ENCODE peak calls at places on chromosomes 4 and X, in seven cellular contexts. J, Q, Y, H, C, A and T are unnamed samples.

GRCh38 chr4:105637409-105638258 is 70.9 kb downstream of the INTS12 start:
- DNase-seq in J (peak; percentile 93), Q (peak; percentile 53), Y (peak; percentile 22), H (peak; percentile 80), C (peak; percentile 81), A (peak; percentile 53), T (peak; percentile 26)

GRCh38 chr4:32697281-32697814 is 1977.2 kb downstream of the PCDH7 start:
- DNase-seq in J (no peak), Q (no peak), Y (no peak), H (no peak), C (no peak), A (no peak), T (no peak)

GRCh38 chrX:134936542-134936941 is 54.2 kb upstream of the SMIM10 start:
- DNase-seq in J (no peak), Q (no peak), Y (no peak), H (no peak), C (no peak), A (no peak), T (no peak)

GRCh38 chr4:145352438-145353145 is 129.1 kb upstream of the SMAD1 start:
- DNase-seq in J (no peak), Q (peak; percentile 53), Y (no peak), H (no peak), C (no peak), A (no peak), T (no peak)

GRCh38 chrX:66030505-66031317 is 9.2 kb downstream of the VSIG4 start:
- DNase-seq in J (no peak), Q (no peak), Y (no peak), H (no peak), C (no peak), A (no peak), T (no peak)

GRCh38 chr4:154354883-154355282 is 136.7 kb downstream of the DCHS2 start:
- DNase-seq in J (no peak), Q (no peak), Y (no peak), H (no peak), C (no peak), A (no peak), T (no peak)

GRCh38 chrX:2401201-2401589 is 99.6 kb downstream of the DHRSX start:
- DNase-seq in J (no peak), Q (no peak), Y (no peak), H (no peak), C (no peak), A (no peak), T (no peak)

GRCh38 chr4:88341227-88342192 is 37.1 kb upstream of the HERC6 start:
- DNase-seq in J (peak; percentile 21), Q (no peak), Y (peak; percentile 48), H (no peak), C (no peak), A (no peak), T (no peak)

GRCh38 chrX:78213331-78213730 is 73.9 kb upstream of the TAF9B start:
- DNase-seq in J (no peak), Q (no peak), Y (no peak), H (no peak), C (no peak), A (no peak), T (no peak)

GRCh38 chr4:155391932-155392331 is 15.2 kb upstream of the MAP9 start:
- DNase-seq in J (no peak), Q (no peak), Y (no peak), H (no peak), C (no peak), A (no peak), T (no peak)

GRCh38 chr4:2142630-2143427 is 83.7 kb downstream of the NAT8L start:
- DNase-seq in J (no peak), Q (no peak), Y (no peak), H (no peak), C (no peak), A (no peak), T (no peak)

GRCh38 chr4:40594261-40595178 is 35.1 kb downstream of the RBM47 start:
- DNase-seq in J (no peak), Q (no peak), Y (no peak), H (no peak), C (no peak), A (no peak), T (no peak)

GRCh38 chr4:189302719-189303118 is 638.0 kb upstream of the FRG1 start:
- DNase-seq in J (no peak), Q (no peak), Y (no peak), H (no peak), C (no peak), A (no peak), T (no peak)

GRCh38 chr4:105154576-105154975 is 7.9 kb downstream of the TET2 start:
- DNase-seq in J (no peak), Q (no peak), Y (no peak), H (no peak), C (no peak), A (no peak), T (no peak)

GRCh38 chr4:55157559-55158277 is 32.3 kb upstream of the KDR start:
- DNase-seq in J (no peak), Q (no peak), Y (no peak), H (no peak), C (no peak), A (no peak), T (no peak)

GRCh38 chr4:155497306-155497705 is 120.5 kb upstream of the MAP9 start:
- DNase-seq in J (no peak), Q (no peak), Y (no peak), H (no peak), C (no peak), A (no peak), T (no peak)

GRCh38 chr4:128810871-128811570 is 1.5 kb downstream of the JADE1 start:
- DNase-seq in J (peak; percentile 85), Q (peak; percentile 94), Y (peak; percentile 75), H (peak; percentile 91), C (peak; percentile 66), A (peak; percentile 72), T (peak; percentile 32)

GRCh38 chrX:110341189-110342035 is 17.2 kb upstream of the RTL9 start:
- DNase-seq in J (no peak), Q (no peak), Y (no peak), H (no peak), C (no peak), A (no peak), T (no peak)

GRCh38 chr4:10496200-10496599 is 39.0 kb upstream of the ZNF518B start:
- DNase-seq in J (no peak), Q (no peak), Y (no peak), H (no peak), C (no peak), A (no peak), T (no peak)

GRCh38 chr4:708631-708933 is 3.0 kb downstream of the PCGF3 start:
- DNase-seq in J (no peak), Q (no peak), Y (no peak), H (no peak), C (no peak), A (no peak), T (no peak)
- H3K4me3 ChIP-seq in J (peak overlapping the region; percentile 84), Q (no peak overlapping the region), Y (no peak overlapping the region), H (no peak overlapping the region), C (no peak overlapping the region), A (peak overlapping the region; percentile 39), T (no peak overlapping the region)

DNA sequence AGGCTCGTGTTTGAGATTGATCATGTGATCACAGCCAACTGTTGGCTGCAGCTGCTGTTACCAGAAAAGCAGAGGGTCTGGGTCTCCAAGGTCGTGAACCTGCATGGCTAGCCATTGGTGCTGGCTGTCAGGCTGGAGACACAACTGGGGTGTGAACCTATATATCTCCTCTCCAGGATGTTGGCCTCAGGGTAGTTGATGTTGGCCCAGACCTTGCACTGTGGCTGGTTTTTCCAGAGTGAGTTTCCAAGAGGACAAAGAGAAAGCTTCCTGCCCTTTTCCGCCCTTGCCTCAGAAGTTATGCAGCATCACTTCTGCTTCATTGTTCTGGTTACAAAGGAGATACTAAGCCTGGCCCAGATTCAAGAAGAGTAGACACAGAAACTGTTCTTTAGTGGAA is 607.8 kb upstream of the HS3ST1 start:
- DNase-seq in J (no peak), Q (no peak), Y (no peak), H (no peak), C (no peak), A (no peak), T (no peak)
- H3K4me3 ChIP-seq in J (no peak overlapping the region), Q (no peak overlapping the region), Y (no peak overlapping the region), H (no peak overlapping the region), C (no peak overlapping the region), A (no peak overlapping the region), T (no peak overlapping the region)

DNA sequence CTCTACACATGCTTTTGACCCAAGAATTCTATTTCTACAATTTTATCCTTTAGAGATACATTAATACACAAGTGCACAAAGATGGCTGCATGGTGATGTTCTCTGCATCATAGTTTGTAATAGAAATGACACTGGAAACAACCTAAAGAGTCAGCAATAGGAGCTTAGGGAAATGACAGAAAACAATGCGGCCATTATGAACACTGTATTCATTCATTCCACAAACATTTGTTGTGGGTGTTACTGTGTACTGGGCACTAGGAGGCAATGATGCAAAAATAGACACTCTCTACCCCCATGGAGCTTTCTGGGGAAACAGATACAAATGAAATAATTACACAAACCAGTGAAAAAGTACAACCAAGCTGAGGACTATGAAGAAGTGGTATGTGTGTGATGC is 32.0 kb downstream of the IDS start:
- DNase-seq in J (no peak), Q (no peak), Y (no peak), H (no peak), C (no peak), A (no peak), T (no peak)
- H3K4me3 ChIP-seq in J (no peak overlapping the region), Q (no peak overlapping the region), Y (no peak overlapping the region), H (no peak overlapping the region), C (no peak overlapping the region), A (no peak overlapping the region), T (no peak overlapping the region)

GRCh38 chr4:7023486-7023885 is 19.7 kb upstream of the TADA2B start:
- DNase-seq in J (no peak), Q (no peak), Y (no peak), H (no peak), C (no peak), A (no peak), T (no peak)

GRCh38 chr4:7021355-7021754 is 21.8 kb upstream of the TADA2B start:
- DNase-seq in J (no peak), Q (no peak), Y (no peak), H (no peak), C (no peak), A (no peak), T (no peak)

GRCh38 chr4:7020290-7020689 is 22.9 kb upstream of the TADA2B start:
- DNase-seq in J (no peak), Q (no peak), Y (no peak), H (no peak), C (no peak), A (no peak), T (no peak)

GRCh38 chr4:7020856-7021255 is 22.3 kb upstream of the TADA2B start:
- DNase-seq in J (no peak), Q (no peak), Y (no peak), H (no peak), C (no peak), A (no peak), T (no peak)

DNA sequence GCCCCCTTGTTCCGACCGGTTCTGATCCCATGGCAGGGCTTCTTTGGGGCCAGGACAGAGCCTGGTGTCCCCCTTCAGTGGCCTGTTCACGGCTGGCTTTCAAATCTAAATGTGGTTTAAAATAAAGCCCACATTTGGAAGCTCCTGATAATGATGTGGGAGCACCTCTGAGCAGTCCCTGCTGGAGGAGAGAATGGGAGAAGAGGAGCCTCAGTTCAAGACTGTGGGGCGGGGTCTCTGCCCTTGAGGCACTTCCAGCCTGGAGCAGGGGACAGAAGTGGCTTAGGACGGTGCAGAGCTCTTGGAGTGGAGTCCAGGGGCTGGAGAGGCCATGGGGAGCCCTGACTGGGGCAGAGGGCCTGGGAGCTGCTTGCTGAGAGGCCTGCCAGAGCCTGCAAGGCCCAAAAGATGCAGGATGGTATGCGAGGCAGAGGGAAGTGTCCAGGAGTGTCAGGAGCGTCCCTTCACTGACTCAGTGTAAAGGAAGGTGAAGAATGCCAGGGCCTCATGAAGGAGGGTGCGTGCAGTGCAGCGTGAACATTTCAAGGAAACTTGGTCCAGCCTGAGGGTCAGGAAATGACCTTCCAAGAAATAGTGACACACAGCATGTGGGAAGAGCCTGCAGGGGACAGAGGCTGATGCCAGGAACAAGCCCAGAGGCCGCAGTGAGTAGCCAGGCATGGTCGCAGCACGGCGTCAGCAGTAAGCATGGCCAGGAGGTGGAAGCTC is 21.1 kb upstream of the TADA2B start:
- DNase-seq in J (no peak), Q (no peak), Y (no peak), H (no peak), C (no peak), A (no peak), T (no peak)
- H3K4me3 ChIP-seq in J (no peak overlapping the region), Q (no peak overlapping the region), Y (no peak overlapping the region), H (no peak overlapping the region), C (no peak overlapping the region), A (no peak overlapping the region), T (no peak overlapping the region)